ENCODE peak calls at places on chromosomes 13 and 19, in six cellular contexts. One of them, this sample, is unnamed.

GRCh38 chr13:87769445-87769844 is 98.3 kb downstream of the SLITRK5 start:
- DNase-seq in stromal cell of bone marrow: no peak
- DNase-seq in AG04450: no peak
- DNase-seq in endodermal cell: no peak
- DNase-seq in AG08396: no peak
- DNase-seq in stimulated activated CD8-positive, alpha-beta memory T cell treated with anti-CD3 and anti-CD28 coated beads, Interleukin-4, amount 100 ng/mL, for 1 hour: no peak
- DNase-seq in this sample: peak

GRCh38 chr13:43369319-43369718 is 345.9 kb downstream of the DNAJC15 start:
- DNase-seq in stromal cell of bone marrow: no peak
- DNase-seq in AG04450: no peak
- DNase-seq in endodermal cell: no peak
- DNase-seq in AG08396: no peak
- DNase-seq in stimulated activated CD8-positive, alpha-beta memory T cell treated with anti-CD3 and anti-CD28 coated beads, Interleukin-4, amount 100 ng/mL, for 1 hour: no peak
- DNase-seq in this sample: no peak

GRCh38 chr13:72652681-72653080 is 74.7 kb downstream of the MZT1 start:
- DNase-seq in stromal cell of bone marrow: no peak
- DNase-seq in AG04450: no peak
- DNase-seq in endodermal cell: no peak
- DNase-seq in AG08396: no peak
- DNase-seq in stimulated activated CD8-positive, alpha-beta memory T cell treated with anti-CD3 and anti-CD28 coated beads, Interleukin-4, amount 100 ng/mL, for 1 hour: no peak
- DNase-seq in this sample: no peak

GRCh38 chr19:2039959-2040646 is 10.9 kb downstream of the MKNK2 start:
- DNase-seq in stromal cell of bone marrow: no peak
- DNase-seq in AG04450: no peak
- DNase-seq in endodermal cell: no peak
- DNase-seq in AG08396: no peak
- DNase-seq in stimulated activated CD8-positive, alpha-beta memory T cell treated with anti-CD3 and anti-CD28 coated beads, Interleukin-4, amount 100 ng/mL, for 1 hour: no peak
- DNase-seq in this sample: no peak

GRCh38 chr19:44696939-44697669 is 1.8 kb upstream of the CEACAM16 start:
- DNase-seq in stromal cell of bone marrow: no peak
- DNase-seq in AG04450: no peak
- DNase-seq in endodermal cell: peak
- DNase-seq in AG08396: no peak
- DNase-seq in stimulated activated CD8-positive, alpha-beta memory T cell treated with anti-CD3 and anti-CD28 coated beads, Interleukin-4, amount 100 ng/mL, for 1 hour: no peak
- DNase-seq in this sample: peak

GRCh38 chr13:95234242-95234641 is 67.0 kb downstream of the ABCC4 start:
- DNase-seq in stromal cell of bone marrow: no peak
- DNase-seq in AG04450: no peak
- DNase-seq in endodermal cell: no peak
- DNase-seq in AG08396: no peak
- DNase-seq in stimulated activated CD8-positive, alpha-beta memory T cell treated with anti-CD3 and anti-CD28 coated beads, Interleukin-4, amount 100 ng/mL, for 1 hour: no peak
- DNase-seq in this sample: no peak

GRCh38 chr19:9848060-9848459 is 12.9 kb downstream of the PIN1 start:
- DNase-seq in stromal cell of bone marrow: no peak
- DNase-seq in AG04450: no peak
- DNase-seq in endodermal cell: peak
- DNase-seq in AG08396: no peak
- DNase-seq in stimulated activated CD8-positive, alpha-beta memory T cell treated with anti-CD3 and anti-CD28 coated beads, Interleukin-4, amount 100 ng/mL, for 1 hour: no peak
- DNase-seq in this sample: peak

GRCh38 chr19:50478901-50479715 is 2.5 kb upstream of the GARIN5A start:
- DNase-seq in stromal cell of bone marrow: no peak
- DNase-seq in AG04450: no peak
- DNase-seq in endodermal cell: peak
- DNase-seq in AG08396: peak
- DNase-seq in stimulated activated CD8-positive, alpha-beta memory T cell treated with anti-CD3 and anti-CD28 coated beads, Interleukin-4, amount 100 ng/mL, for 1 hour: no peak
- DNase-seq in this sample: peak

This sample was measured in mesendoderm.